ENCODE peak calls at places on chromosomes 12 and 14, in six cellular contexts. X, F, N, W, M and L are unnamed samples. For H3K27me3 and H3K4me1, the result is how much of the 10 kb centered on the place peaks cover.

GRCh38 chr14:39247256-39247655 is 13.5 kb downstream of the MIA2 start:
- DNase-seq in F (peak), N (no peak), X (no peak), W (peak), M (no peak), L (no peak)

GRCh38 chr14:38391334-38391733 is 135.4 kb upstream of the CLEC14A start:
- DNase-seq in W (peak), X (no peak), F (peak), M (no peak), N (no peak), L (no peak)

GRCh38 chr12:12975322-12976077 is 23.5 kb upstream of the GPRC5D start:
- DNase-seq in W (peak), X (peak), N (no peak), F (peak), M (peak), L (no peak)

GRCh38 chr14:90331497-90332270 is at the start of gene NRDE2:
- DNase-seq in X (peak), N (peak), W (peak), F (peak), M (peak), L (peak)

GRCh38 chr12:105280966-105281693 is 45.2 kb upstream of the APPL2 start:
- DNase-seq in M (no peak), N (no peak), F (peak), X (no peak), W (no peak), L (no peak)

GRCh38 chr12:24997970-24998582 is 49.2 kb upstream of the BCAT1 start:
- DNase-seq in F (peak), N (no peak), M (no peak), X (no peak), W (peak), L (no peak)

GRCh38 chr14:97491697-97492096 is 694.5 kb downstream of the VRK1 start:
- DNase-seq in N (no peak), M (no peak), F (no peak), X (no peak), W (no peak), L (no peak)

GRCh38 chr12:131564843-131565242 is 146.0 kb upstream of the SFSWAP start:
- DNase-seq in F (no peak), N (peak), W (no peak), X (no peak), M (no peak), L (no peak)

GRCh38 chr14:44736326-44736725 is 225.4 kb downstream of the KLHL28 start:
- DNase-seq in W (no peak), M (no peak), F (peak), N (no peak), X (no peak), L (no peak)

GRCh38 chr14:103319422-103319821 is 14.6 kb upstream of the EIF5 start:
- DNase-seq in W (no peak), F (no peak), M (no peak), N (no peak), X (no peak), L (no peak)

GRCh38 chr12:93060071-93060665 is 131.1 kb upstream of the EEA1 start:
- DNase-seq in X (no peak), M (no peak), W (no peak), N (no peak), F (no peak), L (no peak)

GRCh38 chr12:113467154-113467513 is 4.5 kb downstream of the LHX5 start:
- DNase-seq in F (no peak), W (no peak), M (no peak), N (no peak), X (no peak), L (peak)

GRCh38 chr12:16165506-16165905 is 112.0 kb downstream of the SLC15A5 start:
- DNase-seq in F (peak), N (peak), W (peak), X (peak), M (peak), L (no peak)

GRCh38 chr12:40464121-40464520 is 228.1 kb upstream of the CNTN1 start:
- DNase-seq in N (no peak), X (no peak), F (no peak), M (no peak), W (no peak), L (no peak)

GRCh38 chr12:113853491-113853890 is 112.6 kb downstream of the RBM19 start:
- DNase-seq in N (no peak), X (no peak), W (no peak), M (no peak), F (no peak), L (no peak)

GRCh38 chr14:71588576-71589215 is 343.5 kb upstream of the RGS6 start:
- DNase-seq in N (no peak), X (no peak), M (no peak), F (no peak), W (no peak), L (no peak)

GRCh38 chr12:71576546-71576945 is 87.1 kb downstream of the ZFC3H1 start:
- DNase-seq in X (no peak), N (no peak), F (no peak), M (no peak), W (no peak), L (no peak)

GRCh38 chr14:32008602-32009193 is 68.4 kb upstream of the ARHGAP5 start:
- DNase-seq in N (no peak), W (no peak), M (no peak), F (no peak), X (no peak), L (no peak)

GRCh38 chr12:112413846-112414625 is 4.6 kb upstream of the RPL6 start:
- DNase-seq in F (no peak), W (no peak), X (no peak), N (no peak), M (no peak), L (no peak)

GRCh38 chr12:120528861-120529525 is at the start of gene COQ5:
- DNase-seq in W (peak), X (peak), N (peak), M (peak), F (peak), L (peak)

GRCh38 chr14:52000019-52000582 is 10.8 kb downstream of the RTRAF start:
- DNase-seq in M (no peak), X (no peak), N (no peak), W (peak), F (peak), L (no peak)

GRCh38 chr14:54864526-54864925 is 38.1 kb downstream of the GCH1 start:
- DNase-seq in M (no peak), F (no peak), W (no peak), X (no peak), N (no peak), L (no peak)

GRCh38 chr14:103195828-103196615 is 72.8 kb downstream of the TNFAIP2 start:
- DNase-seq in N (no peak), X (no peak), M (no peak), W (no peak), F (no peak), L (no peak)

GRCh38 chr12:108804361-108804949 is 52.9 kb downstream of the SSH1 start:
- DNase-seq in F (peak), X (no peak), M (peak), N (peak), W (peak), L (no peak)

GRCh38 chr12:106984588-106985137 is 2.3 kb downstream of the MTERF2 start:
- DNase-seq in X (no peak), F (no peak), N (no peak), M (no peak), W (no peak), L (no peak)

GRCh38 chr12:115337693-115338543 is 653.9 kb upstream of the TBX3 start:
- DNase-seq in M (no peak), X (peak), N (peak), F (peak), W (peak), L (no peak)

GRCh38 chr14:75648066-75648838 is 12.4 kb downstream of the ERG28 start:
- DNase-seq in M (no peak), W (peak), F (peak), N (peak), X (peak), L (peak)

GRCh38 chr14:76768201-76768656 is 7.0 kb downstream of the VASH1 start:
- DNase-seq in N (no peak), W (no peak), M (no peak), X (no peak), F (no peak), L (peak)

GRCh38 chr14:33678012-33678411 is 272.9 kb downstream of the EGLN3 start:
- DNase-seq in F (no peak), W (no peak), X (no peak), N (no peak), M (peak), L (no peak)

DNA sequence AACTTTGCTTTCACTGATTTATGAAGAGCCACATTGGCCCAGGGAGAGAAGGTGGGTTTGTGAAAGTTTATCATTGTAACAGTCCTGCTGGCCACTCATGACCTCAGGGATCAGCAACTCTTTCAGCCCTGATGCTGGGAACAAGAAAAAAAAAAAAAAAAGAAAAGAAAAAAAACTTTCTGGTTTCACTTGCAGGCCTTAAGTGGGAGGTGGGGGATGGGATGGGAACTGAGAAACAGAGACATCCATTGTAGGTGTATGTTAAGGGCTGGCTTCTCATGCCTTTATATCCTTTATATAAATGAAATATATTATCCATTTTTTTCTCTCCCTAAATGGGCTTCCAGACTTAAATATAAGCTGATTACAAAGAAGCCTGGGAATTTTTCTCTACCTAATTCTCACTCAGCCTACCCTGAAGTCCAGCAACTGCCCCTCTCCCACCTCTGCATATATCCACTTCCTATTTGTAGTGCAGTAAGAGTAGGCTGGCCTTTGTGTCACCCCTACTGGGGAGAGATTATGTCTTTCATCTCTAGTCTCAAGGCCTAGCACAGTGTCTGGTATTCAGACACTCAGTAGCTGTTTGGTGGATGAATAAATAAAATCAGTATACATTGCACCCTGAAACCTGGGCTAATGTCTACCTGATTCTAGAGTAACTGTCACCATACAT is 187.1 kb downstream of the KICS2 start:
- DNase-seq in F (no peak), N (no peak), M (no peak), W (no peak), X (no peak), L (no peak)
- TF ChIP-seq CTCF in F (no peak), N (no peak), M (no peak), W (no peak), X (no peak), L (no peak)

GRCh38 chr14:34710006-34710405 is 4.4 kb downstream of the CFL2 start:
- DNase-seq in F (no peak), X (no peak), M (no peak), W (no peak), N (no peak), L (no peak)
- H3K27me3 ChIP-seq in F (under half), X (under half), M (under half), W (under half), N (under half), L (under half)

DNA sequence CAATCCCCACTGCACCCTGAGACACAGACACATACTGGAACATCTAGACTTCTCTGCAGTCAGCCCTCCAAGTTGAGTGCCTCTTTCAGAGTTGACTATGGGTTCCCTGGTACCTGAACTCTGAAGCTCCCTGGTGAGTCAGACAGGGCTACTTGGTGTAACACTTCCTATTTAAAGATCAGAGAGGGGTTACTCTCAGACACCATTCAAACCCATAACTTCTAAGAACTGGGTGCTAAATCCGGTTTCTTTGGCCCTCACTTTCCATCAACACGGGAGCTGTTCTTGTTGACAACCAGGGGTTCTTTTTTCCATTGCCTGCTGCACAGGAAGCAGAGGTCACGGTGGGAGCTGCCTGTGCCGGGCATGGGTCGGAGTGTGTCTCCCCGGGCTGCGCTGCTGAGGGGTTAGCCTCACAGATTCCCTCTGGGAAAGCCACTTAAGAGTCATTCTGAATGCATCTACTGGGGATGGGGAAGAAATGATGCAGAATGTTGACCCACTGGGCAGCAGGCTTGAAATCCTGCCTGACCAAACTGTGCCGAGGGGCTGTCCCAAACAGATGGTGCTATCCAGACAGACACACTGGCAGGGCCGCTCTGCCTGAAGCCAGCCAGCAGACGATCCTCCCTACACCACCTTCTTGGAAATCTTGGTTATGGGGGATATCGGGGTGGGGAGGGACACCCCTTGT is 74.1 kb downstream of the PITPNM2 start:
- DNase-seq in X (no peak), N (no peak), F (peak), W (no peak), M (no peak), L (peak)
- H3K4me1 ChIP-seq in X (under half), N (under half), F (under half), W (under half), M (under half), L (under half)

DNA sequence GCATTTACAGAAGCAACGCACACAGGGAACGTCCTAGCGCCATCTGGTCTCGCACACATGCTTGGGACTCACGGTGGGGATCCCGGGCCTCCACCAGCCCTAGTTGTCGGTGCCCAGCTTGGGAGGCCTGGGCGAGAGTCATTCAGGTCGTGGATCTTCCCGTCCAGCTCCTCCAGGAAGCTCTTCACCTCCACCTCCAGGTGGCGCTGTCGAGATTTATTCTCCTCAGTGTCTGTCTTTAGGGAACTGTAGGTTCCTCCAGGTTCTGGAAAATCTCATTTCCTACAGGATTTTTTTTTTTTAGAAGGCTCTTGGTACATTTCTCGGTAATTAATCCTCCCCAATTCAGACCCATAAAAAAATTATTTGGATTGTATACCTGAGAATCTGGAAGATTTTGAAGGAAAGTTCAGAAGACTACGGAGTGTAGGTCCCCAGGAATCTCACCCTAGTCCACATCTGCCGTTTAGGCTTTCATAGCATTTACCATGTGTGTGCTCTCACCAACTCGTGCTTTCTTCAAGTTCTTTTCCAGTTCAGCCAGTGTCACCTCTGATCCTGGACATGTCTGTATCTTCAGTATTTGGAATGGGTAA is 910.0 kb downstream of the TMEM121 start:
- DNase-seq in F (no peak), W (no peak), M (peak), N (no peak), X (no peak), L (peak)
- TF ChIP-seq CTCF in F (no peak), W (no peak), M (peak), N (no peak), X (no peak), L (peak)

DNA sequence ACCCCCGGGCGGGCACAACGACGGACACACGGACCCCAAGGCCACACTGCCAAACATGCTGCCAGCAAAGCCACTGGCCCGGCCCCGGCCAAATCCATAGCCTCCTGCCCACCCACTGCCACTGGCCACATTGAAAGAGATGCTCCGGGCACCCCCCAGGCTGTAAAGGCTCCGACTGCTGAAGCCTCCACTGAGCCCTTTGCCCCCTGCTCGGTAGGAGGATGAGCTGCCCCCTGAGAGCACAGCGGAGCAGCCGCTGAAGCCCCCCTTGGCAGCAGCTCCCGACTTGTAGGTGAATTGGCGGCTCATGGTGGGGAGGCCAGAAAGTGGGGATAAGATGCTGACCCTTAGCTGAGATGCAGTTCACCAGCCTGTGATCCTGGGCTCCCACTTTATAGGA is at the start of gene KRT73:
- DNase-seq in X (no peak), N (no peak), F (no peak), W (no peak), M (no peak), L (no peak)
- H3K27me3 ChIP-seq in X (under half), N (under half), F (under half), W (under half), M (under half), L (under half)

GRCh38 chr12:109998241-109998903 is 858 bp upstream of the ANKRD13A start:
- DNase-seq in F (no peak), X (no peak), M (no peak), N (no peak), W (peak), L (no peak)
- H3K4me1 ChIP-seq in F (under half), X (under half), M (under half), N (under half), W (under half), L (half or more)

GRCh38 chr14:23481992-23482813 is 12.7 kb downstream of the NGDN start:
- DNase-seq in N (no peak), X (no peak), F (no peak), W (no peak), M (peak), L (no peak)
- TF ChIP-seq CTCF in N (no peak), X (peak), F (no peak), W (no peak), M (peak), L (no peak)

GRCh38 chr12:54444202-54444601 is 25.1 kb upstream of the ITGA5 start:
- DNase-seq in F (no peak), X (no peak), W (no peak), N (no peak), M (no peak), L (no peak)
- H3K27me3 ChIP-seq in F (under half), X (under half), W (under half), N (under half), M (half or more), L (under half)

GRCh38 chr12:11836282-11836963 is 186.9 kb downstream of the ETV6 start:
- DNase-seq in W (no peak), N (no peak), X (no peak), M (no peak), F (no peak), L (peak)
- H3K4me1 ChIP-seq in W (under half), N (under half), X (under half), M (under half), F (under half), L (half or more)